ENCODE peak calls at places on chromosomes 16 and 17, in four cellular contexts. D, J, T and L are unnamed samples.

GRCh38 chr17:32936157-32936893 is 8.4 kb downstream of the TMEM98 start:
- DNase-seq in T (no peak), J (no peak), D (no peak), L (no peak)

GRCh38 chr16:27217256-27217655 is 13.9 kb downstream of the KDM8 start:
- DNase-seq in J (no peak), T (no peak), D (no peak), L (no peak)

GRCh38 chr17:38701504-38702165 is 3.4 kb upstream of the MLLT6 start:
- DNase-seq in J (peak), T (peak), D (no peak), L (peak)

GRCh38 chr16:87921236-87921773 is 15.0 kb downstream of the CA5A start:
- DNase-seq in J (no peak), T (no peak), D (no peak), L (no peak)

GRCh38 chr17:31680126-31680525 is 178.9 kb downstream of the COPRS start:
- DNase-seq in D (no peak), T (no peak), J (no peak), L (no peak)

GRCh38 chr16:85532147-85532546 is 81.0 kb upstream of the GSE1 start:
- DNase-seq in T (no peak), D (no peak), J (no peak), L (no peak)

GRCh38 chr16:8887952-8888560 is 5.9 kb downstream of the LITAFD start:
- DNase-seq in T (no peak), J (peak), D (peak), L (no peak)

GRCh38 chr17:19327039-19327776 is 35.3 kb downstream of the B9D1 start:
- DNase-seq in D (no peak), T (no peak), J (peak), L (no peak)

GRCh38 chr16:87044031-87044380 is 273.2 kb downstream of the C16orf95 start:
- DNase-seq in D (no peak), J (peak), T (no peak), L (no peak)

GRCh38 chr17:49487202-49487601 is 7.9 kb upstream of the NGFR start:
- DNase-seq in T (no peak), D (no peak), J (no peak), L (no peak)

GRCh38 chr17:15444805-15445204 is 22.6 kb downstream of the CDRT4 start:
- DNase-seq in D (no peak), J (peak), T (no peak), L (no peak)

GRCh38 chr17:67478266-67479118 is 101.4 kb downstream of the PITPNC1 start:
- DNase-seq in D (no peak), J (no peak), T (no peak), L (no peak)

GRCh38 chr16:54075446-54075845 is 211.1 kb downstream of the IRX3 start:
- DNase-seq in T (no peak), D (no peak), J (no peak), L (no peak)

GRCh38 chr17:66126231-66126630 is 65.7 kb downstream of the CEP112 start:
- DNase-seq in T (no peak), J (no peak), D (no peak), L (no peak)

GRCh38 chr16:22194707-22195444 is 11.2 kb upstream of the EEF2K start:
- DNase-seq in J (no peak), D (no peak), T (no peak), L (no peak)

GRCh38 chr16:46986896-46987295 is 13.4 kb upstream of the DNAJA2 start:
- DNase-seq in J (no peak), T (no peak), D (no peak), L (no peak)

GRCh38 chr17:45231481-45232116 is 9.9 kb downstream of the FMNL1 start:
- DNase-seq in T (no peak), J (peak), D (no peak), L (peak)

GRCh38 chr16:71365021-71365420 is 6.5 kb downstream of the CALB2 start:
- DNase-seq in D (no peak), J (no peak), T (no peak), L (peak)

GRCh38 chr17:64984776-64985521 is 65.7 kb upstream of the LRRC37A3 start:
- DNase-seq in J (peak), T (peak), D (no peak), L (no peak)

GRCh38 chr17:75036643-75037268 is 10.0 kb downstream of the ATP5PD start:
- DNase-seq in T (peak), J (peak), D (peak), L (no peak)

GRCh38 chr17:17170346-17170976 is 35.7 kb downstream of the PLD6 start:
- DNase-seq in D (no peak), J (no peak), T (no peak), L (no peak)

GRCh38 chr17:49497147-49498036 is 2.3 kb downstream of the NGFR start:
- DNase-seq in T (no peak), D (peak), J (peak), L (peak)

GRCh38 chr16:19386555-19386954 is 31.1 kb upstream of the TMC5 start:
- DNase-seq in T (no peak), D (no peak), J (no peak), L (no peak)

GRCh38 chr17:33142703-33143299 is 150.3 kb downstream of the ASIC2 start:
- DNase-seq in J (peak), D (no peak), T (no peak), L (no peak)

GRCh38 chr16:89297870-89298545 is 80.5 kb downstream of the ZNF778 start:
- DNase-seq in J (no peak), D (no peak), T (no peak), L (no peak)

GRCh38 chr16:70433456-70434103 is 5.3 kb downstream of the ST3GAL2 start:
- DNase-seq in J (peak), T (no peak), D (peak), L (no peak)

GRCh38 chr17:68963958-68964357 is 8.8 kb upstream of the ABCA8 start:
- DNase-seq in D (no peak), T (no peak), J (no peak), L (no peak)

GRCh38 chr17:18261146-18261515 is 669 bp downstream of the MIEF2 start:
- DNase-seq in D (peak), J (peak), T (peak), L (peak)

GRCh38 chr16:57352636-57353047 is 5.9 kb upstream of the CCL22 start:
- DNase-seq in J (no peak), D (no peak), T (no peak), L (no peak)

GRCh38 chr17:4998027-4998665 is 396 bp downstream of the KIF1C start:
- DNase-seq in J (no peak), T (no peak), D (peak), L (peak)

GRCh38 chr16:23597003-23597756 is 1.1 kb upstream of the NDUFAB1 start:
- DNase-seq in D (no peak), T (no peak), J (peak), L (peak)

GRCh38 chr16:7025616-7026190 is 306.9 kb upstream of the RBFOX1 start:
- DNase-seq in T (no peak), D (peak), J (peak), L (peak)

GRCh38 chr16:88746511-88746910 is 38.5 kb downstream of the PIEZO1 start:
- DNase-seq in J (no peak), T (no peak), D (peak), L (no peak)

DNA sequence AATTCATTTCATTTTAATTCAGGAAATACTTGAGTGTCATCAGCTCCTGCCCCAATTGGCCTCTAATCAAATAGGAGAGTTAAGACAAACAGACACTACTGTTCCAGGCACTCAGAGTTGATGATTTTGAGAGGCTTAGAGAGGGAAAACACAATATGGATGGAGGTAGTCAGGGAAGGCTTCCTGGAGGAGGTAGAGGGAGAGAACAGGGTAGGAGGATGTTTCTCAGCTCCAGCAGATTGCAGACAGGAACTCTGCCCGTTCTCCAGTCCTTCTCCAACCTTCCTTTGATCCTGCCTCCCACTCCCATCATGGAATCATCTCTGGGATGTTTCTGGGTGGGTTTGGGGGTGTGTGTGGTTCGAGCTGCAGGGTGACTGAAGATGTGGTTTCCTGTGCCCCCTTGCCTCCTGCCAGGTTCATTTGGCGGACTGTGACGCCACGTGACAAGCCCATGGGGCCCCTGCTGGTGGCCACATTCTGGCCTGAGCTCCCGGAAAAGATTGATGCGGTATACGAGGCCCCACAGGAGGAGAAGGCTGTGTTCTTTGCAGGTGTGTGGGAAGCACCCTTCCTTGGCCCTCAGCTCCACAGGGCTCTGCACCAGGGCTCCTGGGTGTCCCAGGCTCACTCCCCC is 12.2 kb upstream of the LPCAT2 start:
- DNase-seq in T (no peak), D (peak), J (no peak), L (no peak)
- H3K27ac ChIP-seq in T (no peak), D (no peak), J (no peak), L (no peak)

DNA sequence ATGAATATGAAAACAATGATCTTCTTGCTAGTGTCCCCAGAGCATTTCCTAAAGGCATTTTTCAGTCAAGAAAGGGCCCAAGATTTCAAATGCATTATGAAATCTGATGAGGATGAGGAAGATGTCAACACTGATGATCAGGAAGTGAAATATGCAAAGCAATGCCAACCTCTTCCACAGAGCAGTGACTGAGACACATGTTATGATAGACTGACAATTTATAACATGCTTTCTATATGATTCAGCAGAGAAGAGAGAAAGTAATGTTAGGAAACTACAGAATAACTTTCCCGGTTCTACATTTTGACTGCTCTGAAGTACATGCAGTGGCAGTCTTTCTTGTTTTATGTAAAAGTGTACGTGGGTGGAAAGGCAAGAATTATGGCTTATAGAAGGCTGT is 859.1 kb upstream of the GOT2 start:
- DNase-seq in D (no peak), J (peak), T (no peak), L (no peak)
- H3K27ac ChIP-seq in D (no peak), J (no peak), T (no peak), L (no peak)

GRCh38 chr16:1538804-1539520 is 5.5 kb downstream of the TMEM204 start:
- DNase-seq in T (no peak), D (no peak), J (no peak), L (peak)
- H3K27ac ChIP-seq in T (no peak), D (no peak), J (no peak), L (peak)

GRCh38 chr16:29909398-29909797 is 9.1 kb downstream of the ASPHD1 start:
- DNase-seq in D (no peak), J (no peak), T (no peak), L (no peak)

GRCh38 chr16:29907973-29908372 is 7.7 kb downstream of the ASPHD1 start:
- DNase-seq in T (no peak), J (no peak), D (no peak), L (no peak)

GRCh38 chr16:29906520-29907244 is 6.4 kb downstream of the ASPHD1 start:
- DNase-seq in T (no peak), J (no peak), D (no peak), L (no peak)

GRCh38 chr16:29910819-29911675 is 10.8 kb downstream of the ASPHD1 start:
- DNase-seq in D (no peak), T (no peak), J (no peak), L (no peak)

GRCh38 chr16:29908719-29909220 is 8.5 kb downstream of the ASPHD1 start:
- DNase-seq in J (no peak), T (no peak), D (no peak), L (no peak)
- H3K27ac ChIP-seq in J (no peak), T (no peak), D (no peak), L (no peak)

DNA sequence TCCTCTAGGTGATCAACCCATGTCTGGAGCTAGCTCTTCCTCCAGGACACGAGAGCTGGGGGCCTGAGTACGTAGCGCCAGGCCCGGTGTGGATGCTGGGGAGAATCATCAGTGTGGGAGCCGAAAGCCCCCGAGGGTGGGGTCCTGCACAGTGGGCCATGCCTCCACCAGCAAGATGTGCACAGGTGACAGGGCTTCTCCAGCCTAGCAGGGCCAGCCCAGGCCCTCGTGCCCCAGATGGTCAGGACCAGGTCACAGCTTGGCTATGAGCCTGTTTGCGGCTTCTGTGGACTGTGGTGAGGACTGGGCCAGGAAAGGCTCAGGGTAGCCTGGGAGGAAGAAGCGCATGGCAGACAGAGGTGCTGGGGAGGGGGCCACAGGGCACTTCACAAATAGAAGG is 7.8 kb downstream of the MPG start:
- DNase-seq in J (no peak), T (no peak), D (no peak), L (no peak)
- H3K27ac ChIP-seq in J (no peak), T (no peak), D (peak), L (no peak)

GRCh38 chr17:71975998-71976649 is 144.7 kb upstream of the SOX9 start:
- DNase-seq in D (peak), T (no peak), J (peak), L (no peak)
- H3K27ac ChIP-seq in D (peak), T (no peak), J (peak), L (no peak)

GRCh38 chr16:83402160-83402794 is 405.5 kb upstream of the HSBP1 start:
- DNase-seq in T (no peak), J (no peak), D (no peak), L (no peak)

GRCh38 chr16:83404261-83404660 is 403.5 kb upstream of the HSBP1 start:
- DNase-seq in J (no peak), T (no peak), D (no peak), L (no peak)

GRCh38 chr16:83400234-83400633 is 407.5 kb upstream of the HSBP1 start:
- DNase-seq in T (no peak), J (no peak), D (no peak), L (no peak)

GRCh38 chr16:83403751-83404150 is 404.0 kb upstream of the HSBP1 start:
- DNase-seq in D (no peak), T (no peak), J (no peak), L (no peak)

GRCh38 chr16:83402969-83403368 is 404.8 kb upstream of the HSBP1 start:
- DNase-seq in D (no peak), T (no peak), J (no peak), L (no peak)
- H3K27ac ChIP-seq in D (no peak), T (no peak), J (no peak), L (no peak)

DNA sequence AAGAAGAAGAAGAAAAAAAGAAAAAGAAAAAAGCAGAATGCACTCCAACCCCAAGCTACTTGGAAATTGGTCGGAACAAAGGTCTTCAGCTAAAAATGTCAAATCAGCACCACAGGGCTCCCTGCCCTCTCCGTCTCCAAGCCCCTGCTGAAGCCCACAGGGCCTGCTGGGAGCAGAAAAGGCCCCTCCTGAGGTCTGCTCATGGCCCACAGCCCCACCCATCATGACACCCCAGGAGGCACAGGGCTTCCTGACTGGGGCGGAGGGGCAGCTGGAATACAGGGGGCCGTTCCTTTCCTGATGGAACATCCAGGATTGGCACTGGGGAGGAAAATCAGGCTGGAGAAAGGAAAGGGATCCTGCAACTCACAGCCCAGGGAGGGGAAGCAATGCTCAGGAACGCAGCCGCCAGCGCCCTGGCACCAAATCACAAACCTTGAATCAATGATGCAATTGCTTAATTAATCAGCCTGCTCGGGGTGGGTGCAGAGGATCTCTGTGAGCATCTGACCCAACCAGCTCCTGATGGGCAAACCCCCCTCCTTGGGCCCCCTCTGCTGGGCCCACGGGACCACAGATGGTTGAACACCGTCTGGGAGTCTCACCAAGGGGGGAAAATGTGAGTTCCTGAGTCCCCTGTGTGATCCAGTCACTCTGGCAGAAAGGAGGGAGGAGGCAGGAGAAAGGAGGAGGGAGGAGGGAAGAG is 155.5 kb downstream of the ZNF423 start:
- DNase-seq in T (no peak), D (peak), J (no peak), L (peak)
- H3K27ac ChIP-seq in T (no peak), D (peak), J (no peak), L (no peak)